ENCODE peak calls at places on chromosome 6, in five cellular contexts. One of them, this sample, is unnamed.

GRCh38 chr6:168186438-168186837 is 107.4 kb upstream of the FRMD1 start:
- DNase-seq in ecto neural progenitor cell: no peak
- DNase-seq in endodermal cell: peak; percentile 22
- DNase-seq in activated CD8-positive, alpha-beta memory T cell treated with anti-CD3 and anti-CD28 coated beads for 4 hours: no peak
- DNase-seq in MV-4-11: no peak
- DNase-seq in this sample: no peak

GRCh38 chr6:133241088-133241900 is at the start of gene EYA4:
- DNase-seq in activated CD8-positive, alpha-beta memory T cell treated with anti-CD3 and anti-CD28 coated beads for 4 hours: no peak
- DNase-seq in ecto neural progenitor cell: peak; percentile 68
- DNase-seq in endodermal cell: peak; percentile 75
- DNase-seq in MV-4-11: no peak
- DNase-seq in this sample: peak; percentile 34

GRCh38 chr6:116144590-116144989 is 18.7 kb upstream of the COL10A1 start:
- DNase-seq in activated CD8-positive, alpha-beta memory T cell treated with anti-CD3 and anti-CD28 coated beads for 4 hours: no peak
- DNase-seq in endodermal cell: no peak
- DNase-seq in MV-4-11: no peak
- DNase-seq in ecto neural progenitor cell: no peak
- DNase-seq in this sample: no peak

GRCh38 chr6:132354517-132355167 is 46.6 kb downstream of the MOXD1 start:
- DNase-seq in activated CD8-positive, alpha-beta memory T cell treated with anti-CD3 and anti-CD28 coated beads for 4 hours: no peak
- DNase-seq in endodermal cell: peak; percentile 50
- DNase-seq in MV-4-11: peak; percentile 78
- DNase-seq in ecto neural progenitor cell: no peak
- DNase-seq in this sample: peak; percentile 37

GRCh38 chr6:104633125-104633524 is 226.6 kb downstream of the HACE1 start:
- DNase-seq in MV-4-11: no peak
- DNase-seq in endodermal cell: no peak
- DNase-seq in ecto neural progenitor cell: no peak
- DNase-seq in activated CD8-positive, alpha-beta memory T cell treated with anti-CD3 and anti-CD28 coated beads for 4 hours: no peak
- DNase-seq in this sample: no peak

GRCh38 chr6:71404145-71404966 is 115.7 kb downstream of the OGFRL1 start:
- DNase-seq in ecto neural progenitor cell: no peak
- DNase-seq in activated CD8-positive, alpha-beta memory T cell treated with anti-CD3 and anti-CD28 coated beads for 4 hours: no peak
- DNase-seq in endodermal cell: no peak
- DNase-seq in MV-4-11: no peak
- DNase-seq in this sample: no peak

GRCh38 chr6:147779624-147780023 is 271.1 kb downstream of the SAMD5 start:
- DNase-seq in activated CD8-positive, alpha-beta memory T cell treated with anti-CD3 and anti-CD28 coated beads for 4 hours: no peak
- DNase-seq in MV-4-11: no peak
- DNase-seq in endodermal cell: no peak
- DNase-seq in ecto neural progenitor cell: no peak
- DNase-seq in this sample: no peak

GRCh38 chr6:100160913-100161312 is 166.9 kb upstream of the MCHR2 start:
- DNase-seq in MV-4-11: no peak
- DNase-seq in activated CD8-positive, alpha-beta memory T cell treated with anti-CD3 and anti-CD28 coated beads for 4 hours: no peak
- DNase-seq in ecto neural progenitor cell: no peak
- DNase-seq in endodermal cell: peak; percentile 77
- DNase-seq in this sample: no peak

GRCh38 chr6:79450984-79451383 is 86.2 kb downstream of the LCA5 start:
- DNase-seq in endodermal cell: no peak
- DNase-seq in activated CD8-positive, alpha-beta memory T cell treated with anti-CD3 and anti-CD28 coated beads for 4 hours: no peak
- DNase-seq in ecto neural progenitor cell: no peak
- DNase-seq in MV-4-11: no peak
- DNase-seq in this sample: no peak

GRCh38 chr6:25343984-25344383 is 64.8 kb downstream of the CARMIL1 start:
- DNase-seq in MV-4-11: no peak
- DNase-seq in ecto neural progenitor cell: no peak
- DNase-seq in endodermal cell: no peak
- DNase-seq in activated CD8-positive, alpha-beta memory T cell treated with anti-CD3 and anti-CD28 coated beads for 4 hours: no peak
- DNase-seq in this sample: no peak

GRCh38 chr6:105902401-105903031 is 183.6 kb upstream of the PRDM1 start:
- DNase-seq in MV-4-11: peak; percentile 43
- DNase-seq in activated CD8-positive, alpha-beta memory T cell treated with anti-CD3 and anti-CD28 coated beads for 4 hours: no peak
- DNase-seq in ecto neural progenitor cell: no peak
- DNase-seq in endodermal cell: no peak
- DNase-seq in this sample: no peak

GRCh38 chr6:84575264-84575663 is 189.1 kb downstream of the TBX18 start:
- DNase-seq in ecto neural progenitor cell: no peak
- DNase-seq in endodermal cell: no peak
- DNase-seq in activated CD8-positive, alpha-beta memory T cell treated with anti-CD3 and anti-CD28 coated beads for 4 hours: no peak
- DNase-seq in MV-4-11: peak; percentile 43
- DNase-seq in this sample: no peak

GRCh38 chr6:33702345-33702977 is 9.0 kb downstream of the UQCC2 start:
- DNase-seq in MV-4-11: peak; percentile 54
- DNase-seq in ecto neural progenitor cell: peak; percentile 49
- DNase-seq in activated CD8-positive, alpha-beta memory T cell treated with anti-CD3 and anti-CD28 coated beads for 4 hours: no peak
- DNase-seq in endodermal cell: peak; percentile 81
- DNase-seq in this sample: peak; percentile 14

GRCh38 chr6:129671442-129672344 is 38.3 kb downstream of the ARHGAP18 start:
- DNase-seq in ecto neural progenitor cell: no peak
- DNase-seq in activated CD8-positive, alpha-beta memory T cell treated with anti-CD3 and anti-CD28 coated beads for 4 hours: peak; percentile 41
- DNase-seq in endodermal cell: no peak
- DNase-seq in MV-4-11: peak; percentile 95
- DNase-seq in this sample: no peak

GRCh38 chr6:33801611-33802010 is 2.2 kb downstream of the MLN start:
- DNase-seq in activated CD8-positive, alpha-beta memory T cell treated with anti-CD3 and anti-CD28 coated beads for 4 hours: no peak
- DNase-seq in ecto neural progenitor cell: no peak
- DNase-seq in endodermal cell: no peak
- DNase-seq in MV-4-11: no peak
- DNase-seq in this sample: no peak

GRCh38 chr6:37565267-37566208 is 65.8 kb upstream of the CCDC167 start:
- DNase-seq in ecto neural progenitor cell: peak; percentile 92
- DNase-seq in activated CD8-positive, alpha-beta memory T cell treated with anti-CD3 and anti-CD28 coated beads for 4 hours: no peak
- DNase-seq in endodermal cell: peak; percentile 95
- DNase-seq in MV-4-11: no peak
- DNase-seq in this sample: peak; percentile 30

GRCh38 chr6:129402244-129402643 is 307.7 kb downstream of the ARHGAP18 start:
- DNase-seq in activated CD8-positive, alpha-beta memory T cell treated with anti-CD3 and anti-CD28 coated beads for 4 hours: no peak
- DNase-seq in ecto neural progenitor cell: no peak
- DNase-seq in MV-4-11: no peak
- DNase-seq in endodermal cell: no peak
- DNase-seq in this sample: no peak

GRCh38 chr6:45607818-45608217 is 230.1 kb upstream of the SUPT3H start:
- DNase-seq in MV-4-11: peak; percentile 3
- DNase-seq in endodermal cell: no peak
- DNase-seq in activated CD8-positive, alpha-beta memory T cell treated with anti-CD3 and anti-CD28 coated beads for 4 hours: no peak
- DNase-seq in ecto neural progenitor cell: no peak
- DNase-seq in this sample: no peak

GRCh38 chr6:2665169-2666070 is 85.3 kb downstream of the MYLK4 start:
- DNase-seq in MV-4-11: no peak
- DNase-seq in activated CD8-positive, alpha-beta memory T cell treated with anti-CD3 and anti-CD28 coated beads for 4 hours: no peak
- DNase-seq in endodermal cell: no peak
- DNase-seq in ecto neural progenitor cell: no peak
- DNase-seq in this sample: no peak

GRCh38 chr6:159012201-159012600 is 12.2 kb upstream of the RSPH3 start:
- DNase-seq in MV-4-11: no peak
- DNase-seq in ecto neural progenitor cell: no peak
- DNase-seq in endodermal cell: no peak
- DNase-seq in activated CD8-positive, alpha-beta memory T cell treated with anti-CD3 and anti-CD28 coated beads for 4 hours: no peak
- DNase-seq in this sample: no peak

GRCh38 chr6:124743420-124743819 is 218.8 kb upstream of the RNF217 start:
- DNase-seq in ecto neural progenitor cell: no peak
- DNase-seq in activated CD8-positive, alpha-beta memory T cell treated with anti-CD3 and anti-CD28 coated beads for 4 hours: no peak
- DNase-seq in endodermal cell: no peak
- DNase-seq in MV-4-11: no peak
- DNase-seq in this sample: no peak

GRCh38 chr6:3617681-3618299 is 133.7 kb downstream of the PXDC1 start:
- DNase-seq in MV-4-11: no peak
- DNase-seq in endodermal cell: peak; percentile 47
- DNase-seq in ecto neural progenitor cell: no peak
- DNase-seq in activated CD8-positive, alpha-beta memory T cell treated with anti-CD3 and anti-CD28 coated beads for 4 hours: no peak
- DNase-seq in this sample: no peak

GRCh38 chr6:26272171-26272631 is 92.8 kb upstream of the BTN3A2 start:
- DNase-seq in activated CD8-positive, alpha-beta memory T cell treated with anti-CD3 and anti-CD28 coated beads for 4 hours: no peak
- DNase-seq in MV-4-11: no peak
- DNase-seq in ecto neural progenitor cell: peak; percentile 80
- DNase-seq in endodermal cell: peak; percentile 89
- DNase-seq in this sample: peak; percentile 46

GRCh38 chr6:109322825-109323580 is 59.3 kb downstream of the CD164 start:
- DNase-seq in MV-4-11: peak; percentile 98
- DNase-seq in ecto neural progenitor cell: no peak
- DNase-seq in activated CD8-positive, alpha-beta memory T cell treated with anti-CD3 and anti-CD28 coated beads for 4 hours: no peak
- DNase-seq in endodermal cell: no peak
- DNase-seq in this sample: peak; percentile 36

GRCh38 chr6:77638129-77638830 is 14.6 kb upstream of the MEI4 start:
- DNase-seq in endodermal cell: no peak
- DNase-seq in activated CD8-positive, alpha-beta memory T cell treated with anti-CD3 and anti-CD28 coated beads for 4 hours: no peak
- DNase-seq in MV-4-11: no peak
- DNase-seq in ecto neural progenitor cell: no peak
- DNase-seq in this sample: no peak

GRCh38 chr6:169263836-169264608 is 10.4 kb upstream of the THBS2 start:
- DNase-seq in ecto neural progenitor cell: no peak
- DNase-seq in endodermal cell: no peak
- DNase-seq in MV-4-11: no peak
- DNase-seq in activated CD8-positive, alpha-beta memory T cell treated with anti-CD3 and anti-CD28 coated beads for 4 hours: no peak
- DNase-seq in this sample: peak; percentile 58

GRCh38 chr6:143700684-143701342 is 23.0 kb downstream of the PHACTR2 start:
- DNase-seq in ecto neural progenitor cell: no peak
- DNase-seq in endodermal cell: no peak
- DNase-seq in activated CD8-positive, alpha-beta memory T cell treated with anti-CD3 and anti-CD28 coated beads for 4 hours: no peak
- DNase-seq in MV-4-11: no peak
- DNase-seq in this sample: no peak

GRCh38 chr6:85551264-85551663 is 42.4 kb downstream of the SNX14 start:
- DNase-seq in activated CD8-positive, alpha-beta memory T cell treated with anti-CD3 and anti-CD28 coated beads for 4 hours: no peak
- DNase-seq in MV-4-11: peak; percentile 16
- DNase-seq in ecto neural progenitor cell: no peak
- DNase-seq in endodermal cell: no peak
- DNase-seq in this sample: no peak

GRCh38 chr6:8683204-8683603 is 247.9 kb upstream of the SLC35B3 start:
- DNase-seq in endodermal cell: no peak
- DNase-seq in MV-4-11: no peak
- DNase-seq in activated CD8-positive, alpha-beta memory T cell treated with anti-CD3 and anti-CD28 coated beads for 4 hours: no peak
- DNase-seq in ecto neural progenitor cell: no peak
- DNase-seq in this sample: no peak

GRCh38 chr6:111625511-111626331 is 20.0 kb upstream of the TRAF3IP2 start:
- DNase-seq in ecto neural progenitor cell: no peak
- DNase-seq in endodermal cell: no peak
- DNase-seq in activated CD8-positive, alpha-beta memory T cell treated with anti-CD3 and anti-CD28 coated beads for 4 hours: no peak
- DNase-seq in MV-4-11: no peak
- DNase-seq in this sample: peak; percentile 55

GRCh38 chr6:41040101-41040910 is 1.3 kb upstream of the UNC5CL start:
- DNase-seq in endodermal cell: no peak
- DNase-seq in MV-4-11: peak; percentile 23
- DNase-seq in activated CD8-positive, alpha-beta memory T cell treated with anti-CD3 and anti-CD28 coated beads for 4 hours: no peak
- DNase-seq in ecto neural progenitor cell: no peak
- DNase-seq in this sample: no peak